ENCODE peak calls at places on chromosomes 13 and 19, in eight cellular contexts. T is progenitor cell of endocrine pancreas, X is thoracic aorta, B is GM23338, V is cardiac muscle cell, L is H9, A is GM12878, D is heart left ventricle. K is an unnamed sample.

GRCh38 chr13:33455291-33455690 is 169.7 kb upstream of the STARD13 start:
- DNase-seq in T (no peak), X (no peak), B (no peak), V (no peak), L (no peak), A (no peak), D (no peak), K (no peak)

GRCh38 chr19:21704320-21704719 is 63.1 kb downstream of the ZNF100 start:
- DNase-seq in T (no peak), X (no peak), B (peak; percentile 88), V (no peak), L (no peak), A (no peak), D (no peak), K (no peak)

GRCh38 chr19:29287061-29287460 is 74.1 kb upstream of the UQCRFS1 start:
- DNase-seq in T (no peak), X (no peak), B (no peak), V (no peak), L (no peak), A (no peak), D (no peak), K (no peak)

GRCh38 chr13:32126756-32127155 is 95.2 kb downstream of the FRY start:
- DNase-seq in T (no peak), X (no peak), B (no peak), V (no peak), L (no peak), A (no peak), D (no peak), K (no peak)

GRCh38 chr13:44837250-44837649 is 152.0 kb downstream of the NUFIP1 start:
- DNase-seq in T (no peak), X (no peak), B (no peak), V (peak; percentile 27), L (no peak), A (no peak), D (no peak), K (no peak)

GRCh38 chr19:37362733-37363132 is 8.2 kb upstream of the ZNF527 start:
- DNase-seq in T (no peak), X (no peak), B (peak; percentile 89), V (peak; percentile 5), L (peak; percentile 79), A (no peak), D (no peak), K (peak; percentile 15)

GRCh38 chr13:75368167-75368566 is 113.8 kb downstream of the TBC1D4 start:
- DNase-seq in T (no peak), X (peak; percentile 14), B (no peak), V (peak; percentile 93), L (no peak), A (no peak), D (no peak), K (peak; percentile 10)

GRCh38 chr13:100597253-100597652 is 8.7 kb upstream of the GGACT start:
- DNase-seq in T (no peak), X (no peak), B (no peak), V (no peak), L (no peak), A (no peak), D (no peak), K (no peak)

GRCh38 chr13:101556676-101557121 is 104.2 kb downstream of the ITGBL1 start:
- DNase-seq in T (no peak), X (no peak), B (no peak), V (no peak), L (no peak), A (no peak), D (no peak), K (no peak)

GRCh38 chr19:35019144-35019543 is 11.1 kb upstream of the SCN1B start:
- DNase-seq in T (no peak), X (no peak), B (no peak), V (no peak), L (no peak), A (no peak), D (no peak), K (no peak)

GRCh38 chr13:74662895-74663294 is 528.7 kb upstream of the KLF12 start:
- DNase-seq in T (no peak), X (no peak), B (no peak), V (peak; percentile 37), L (no peak), A (no peak), D (no peak), K (no peak)

GRCh38 chr19:35110974-35111373 is 4.6 kb upstream of the FXYD3 start:
- DNase-seq in T (no peak), X (no peak), B (no peak), V (no peak), L (no peak), A (no peak), D (no peak), K (no peak)

GRCh38 chr19:43936219-43936618 is 1.1 kb upstream of the ZNF45 start:
- DNase-seq in T (no peak), X (no peak), B (peak; percentile 43), V (no peak), L (no peak), A (no peak), D (no peak), K (peak; percentile 3)

GRCh38 chr19:7507884-7508283 is 8.0 kb upstream of the ZNF358 start:
- DNase-seq in T (no peak), X (peak; percentile 69), B (peak; percentile 98), V (peak; percentile 82), L (peak; percentile 97), A (no peak), D (peak; percentile 85), K (peak; percentile 51)

GRCh38 chr13:110444226-110444653 is 117.3 kb downstream of the RAB20 start:
- DNase-seq in T (no peak), X (no peak), B (no peak), V (peak; percentile 44), L (no peak), A (no peak), D (no peak), K (no peak)

GRCh38 chr13:94599877-94600276 is 1.8 kb upstream of the GPR180 start:
- DNase-seq in T (no peak), X (no peak), B (no peak), V (no peak), L (no peak), A (no peak), D (no peak), K (no peak)

GRCh38 chr13:94598281-94598680 is 2.3 kb upstream of the TGDS start:
- DNase-seq in T (no peak), X (no peak), B (no peak), V (no peak), L (no peak), A (no peak), D (no peak), K (no peak)

GRCh38 chr13:94596575-94596971 is 621 bp upstream of the TGDS start:
- DNase-seq in T (no peak), X (no peak), B (no peak), V (no peak), L (no peak), A (no peak), D (peak; percentile 31), K (peak; percentile 14)

GRCh38 chr13:94595006-94595942 is 678 bp downstream of the TGDS start:
- DNase-seq in T (no peak), X (no peak), B (peak; percentile 33), V (peak; percentile 21), L (peak; percentile 45), A (no peak), D (no peak), K (peak; percentile 56)

GRCh38 chr13:94595943-94596574 is at the start of gene TGDS:
- DNase-seq in T (peak; percentile 81), X (peak; percentile 65), B (peak; percentile 97), V (peak; percentile 93), L (peak; percentile 95), A (peak; percentile 79), D (peak; percentile 95), K (peak; percentile 95)
- TF ChIP-seq CTCF in T (no peak), X (no peak), B (no peak), V (no peak), L (no peak), A (no peak), D (no peak), K (no peak)

GRCh38 chr13:92355213-92355612 is 871.4 kb upstream of the GPC6 start:
- DNase-seq in T (no peak), X (no peak), B (peak; percentile 66), V (peak; percentile 84), L (peak; percentile 43), A (no peak), D (no peak), K (no peak)
- TF ChIP-seq CTCF in T (peak; percentile 25), X (no peak), B (peak; percentile 57), V (peak; percentile 77), L (peak; percentile 61), A (no peak), D (peak; percentile 33), K (no peak)

DNA sequence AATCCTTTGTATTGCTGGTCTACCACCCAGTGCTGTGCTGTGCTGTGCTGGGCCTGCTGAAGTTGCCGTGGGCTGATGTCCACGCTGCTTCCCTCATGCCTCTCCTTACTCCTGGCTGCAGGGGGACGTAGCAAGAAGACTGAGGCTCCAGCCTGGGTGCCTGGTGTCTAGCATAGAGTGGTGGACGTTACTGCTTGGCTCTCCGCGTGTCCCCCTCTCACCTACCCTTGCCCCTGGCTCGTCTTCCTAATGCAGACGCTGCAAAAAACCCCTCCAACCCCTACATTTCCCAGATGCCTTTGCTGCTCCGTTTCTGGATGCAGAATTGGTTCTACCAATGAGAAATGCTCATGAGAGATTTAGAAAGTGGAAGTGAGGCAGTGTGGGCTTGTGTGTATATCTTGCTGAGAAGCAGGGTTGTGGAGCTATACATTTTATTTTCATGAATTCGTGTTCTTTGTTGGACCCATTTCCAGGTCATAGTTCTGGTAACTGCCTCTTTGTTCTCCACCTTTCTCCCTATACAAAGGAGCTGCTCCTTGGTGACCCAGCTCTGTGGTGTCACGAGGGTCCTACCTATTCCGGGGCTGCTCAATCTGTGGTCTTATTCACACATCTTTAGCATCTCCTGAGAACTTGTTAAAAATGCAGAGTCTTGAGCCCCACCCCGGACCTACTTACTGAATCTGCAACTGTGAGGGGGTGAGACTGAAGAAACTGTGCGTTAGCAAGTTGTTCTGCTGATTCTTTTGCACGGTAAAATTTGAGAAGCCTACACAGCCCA is 7.9 kb upstream of the DENND1C start:
- DNase-seq in T (no peak), X (no peak), B (no peak), V (no peak), L (no peak), A (peak; percentile 71), D (no peak), K (peak; percentile 43)
- TF ChIP-seq CTCF in T (no peak), X (no peak), B (no peak), V (no peak), L (no peak), A (no peak), D (no peak), K (no peak)

DNA sequence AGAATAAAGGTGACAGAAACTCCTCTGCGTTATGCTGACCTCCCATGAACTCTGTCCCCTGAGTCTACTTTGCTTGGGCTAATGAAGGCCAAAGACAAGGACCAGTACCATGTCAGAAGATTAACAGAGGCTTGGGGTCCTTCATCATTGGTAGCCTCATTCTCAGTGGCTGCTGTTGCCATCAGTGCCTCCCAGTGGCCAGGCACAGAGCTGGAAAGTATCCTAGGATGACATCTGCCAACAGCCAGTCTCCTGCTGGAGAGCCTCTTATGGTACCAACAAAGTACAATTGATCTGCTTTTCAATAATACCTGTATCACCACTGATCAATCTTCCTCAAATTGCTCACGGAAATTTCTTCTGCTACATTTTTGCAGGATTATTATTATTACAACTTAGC is 281.6 kb downstream of the DNAJC15 start:
- DNase-seq in T (no peak), X (no peak), B (peak; percentile 18), V (no peak), L (no peak), A (no peak), D (no peak), K (no peak)
- TF ChIP-seq CTCF in T (no peak), X (no peak), B (peak; percentile 27), V (no peak), L (peak; percentile 38), A (no peak), D (no peak), K (no peak)

K was measured in activated CD8-positive, alpha-beta T cell treated with anti-CD3 and anti-CD28 coated beads for 36 hours.